ENCODE peak calls at places on chromosome 20, in four cellular contexts. One of them, this sample, is unnamed.

GRCh38 chr20:39960522-39961420 is 728.3 kb downstream of the MAFB start:
- DNase-seq in mesendoderm: peak; percentile 55
- DNase-seq in PC-9: no peak
- DNase-seq in GM12878: no peak
- DNase-seq in this sample: no peak

GRCh38 chr20:17621229-17621968 is 51.5 kb downstream of the DSTN start:
- DNase-seq in mesendoderm: no peak
- DNase-seq in PC-9: no peak
- DNase-seq in GM12878: no peak
- DNase-seq in this sample: no peak

GRCh38 chr20:33767100-33767499 is 35.3 kb downstream of the ZNF341 start:
- DNase-seq in mesendoderm: no peak
- DNase-seq in PC-9: no peak
- DNase-seq in GM12878: no peak
- DNase-seq in this sample: no peak

GRCh38 chr20:33725607-33726264 is 5.6 kb upstream of the PXMP4 start:
- DNase-seq in mesendoderm: no peak
- DNase-seq in PC-9: no peak
- DNase-seq in GM12878: no peak
- DNase-seq in this sample: no peak

GRCh38 chr20:3203315-3204123 is 963 bp downstream of the DDRGK1 start:
- DNase-seq in mesendoderm: peak; percentile 46
- DNase-seq in PC-9: peak; percentile 32
- DNase-seq in GM12878: no peak
- DNase-seq in this sample: no peak

GRCh38 chr20:17488916-17489600 is 42.1 kb downstream of the BFSP1 start:
- DNase-seq in mesendoderm: no peak
- DNase-seq in PC-9: no peak
- DNase-seq in GM12878: no peak
- DNase-seq in this sample: no peak

GRCh38 chr20:9156529-9157280 is 87.8 kb downstream of the PLCB4 start:
- DNase-seq in mesendoderm: no peak
- DNase-seq in PC-9: no peak
- DNase-seq in GM12878: no peak
- DNase-seq in this sample: no peak

GRCh38 chr20:32628960-32629530 is 43.9 kb upstream of the NOL4L start:
- DNase-seq in mesendoderm: no peak
- DNase-seq in PC-9: no peak
- DNase-seq in GM12878: no peak
- DNase-seq in this sample: peak; percentile 55

GRCh38 chr20:6575912-6576391 is 191.5 kb upstream of the BMP2 start:
- DNase-seq in mesendoderm: peak; percentile 93
- DNase-seq in PC-9: no peak
- DNase-seq in GM12878: peak; percentile 53
- DNase-seq in this sample: no peak

GRCh38 chr20:44129996-44130718 is 56.8 kb downstream of the JPH2 start:
- DNase-seq in mesendoderm: no peak
- DNase-seq in PC-9: no peak
- DNase-seq in GM12878: no peak
- DNase-seq in this sample: no peak

GRCh38 chr20:23294671-23295070 is 55.9 kb upstream of the NXT1 start:
- DNase-seq in mesendoderm: no peak
- DNase-seq in PC-9: no peak
- DNase-seq in GM12878: no peak
- DNase-seq in this sample: no peak

GRCh38 chr20:5119435-5120188 is at the start of gene PCNA:
- DNase-seq in mesendoderm: peak; percentile 99
- DNase-seq in PC-9: peak; percentile 97
- DNase-seq in GM12878: peak; percentile 90
- DNase-seq in this sample: peak; percentile 84

GRCh38 chr20:33005132-33005566 is 916 bp upstream of the SUN5 start:
- DNase-seq in mesendoderm: peak; percentile 76
- DNase-seq in PC-9: no peak
- DNase-seq in GM12878: no peak
- DNase-seq in this sample: no peak

GRCh38 chr20:59134182-59134581 is 29.4 kb upstream of the ZNF831 start:
- DNase-seq in mesendoderm: no peak
- DNase-seq in PC-9: no peak
- DNase-seq in GM12878: no peak
- DNase-seq in this sample: no peak
- H3K79me2 ChIP-seq in mesendoderm: no peaks in the 10 kb centered on the region
- H3K79me2 ChIP-seq in PC-9: no peaks in the 10 kb centered on the region
- H3K79me2 ChIP-seq in GM12878: no peaks in the 10 kb centered on the region
- H3K79me2 ChIP-seq in this sample: no peaks in the 10 kb centered on the region

GRCh38 chr20:63626424-63627128 is at the start of gene GMEB2:
- DNase-seq in mesendoderm: no peak
- DNase-seq in PC-9: no peak
- DNase-seq in GM12878: no peak
- DNase-seq in this sample: no peak
- H3K4me1 ChIP-seq in mesendoderm: no peaks in the 10 kb centered on the region
- H3K4me1 ChIP-seq in PC-9: peaks cover 20% of the 10 kb centered on the region
- H3K4me1 ChIP-seq in GM12878: peaks cover 8% of the 10 kb centered on the region
- H3K4me1 ChIP-seq in this sample: peaks cover 7% of the 10 kb centered on the region

GRCh38 chr20:57210054-57210910 is 56.2 kb downstream of the BMP7 start:
- DNase-seq in mesendoderm: no peak
- DNase-seq in PC-9: no peak
- DNase-seq in GM12878: no peak
- DNase-seq in this sample: no peak

GRCh38 chr20:57205625-57206219 is 60.7 kb downstream of the BMP7 start:
- DNase-seq in mesendoderm: no peak
- DNase-seq in PC-9: peak; percentile 35
- DNase-seq in GM12878: no peak
- DNase-seq in this sample: peak; percentile 11

GRCh38 chr20:57207251-57207650 is 59.2 kb downstream of the BMP7 start:
- DNase-seq in mesendoderm: no peak
- DNase-seq in PC-9: no peak
- DNase-seq in GM12878: no peak
- DNase-seq in this sample: no peak

GRCh38 chr20:57209413-57209812 is 57.0 kb downstream of the BMP7 start:
- DNase-seq in mesendoderm: no peak
- DNase-seq in PC-9: no peak
- DNase-seq in GM12878: no peak
- DNase-seq in this sample: no peak

GRCh38 chr20:57208198-57208597 is 58.2 kb downstream of the BMP7 start:
- DNase-seq in mesendoderm: no peak
- DNase-seq in PC-9: no peak
- DNase-seq in GM12878: no peak
- DNase-seq in this sample: no peak
- H3K79me2 ChIP-seq in mesendoderm: no peaks in the 10 kb centered on the region
- H3K79me2 ChIP-seq in PC-9: no peaks in the 10 kb centered on the region
- H3K79me2 ChIP-seq in GM12878: no peaks in the 10 kb centered on the region
- H3K79me2 ChIP-seq in this sample: no peaks in the 10 kb centered on the region

GRCh38 chr20:59938221-59938620 is 1.9 kb downstream of the PPP1R3D start:
- DNase-seq in mesendoderm: no peak
- DNase-seq in PC-9: no peak
- DNase-seq in GM12878: no peak
- DNase-seq in this sample: no peak
- H3K4me1 ChIP-seq in mesendoderm: no peaks in the 10 kb centered on the region
- H3K4me1 ChIP-seq in PC-9: peaks cover 50% of the 10 kb centered on the region
- H3K4me1 ChIP-seq in GM12878: peaks cover 10% of the 10 kb centered on the region
- H3K4me1 ChIP-seq in this sample: peaks cover 36% of the 10 kb centered on the region

GRCh38 chr20:50551288-50551687 is 41.1 kb downstream of the PTPN1 start:
- DNase-seq in mesendoderm: no peak
- DNase-seq in PC-9: no peak
- DNase-seq in GM12878: no peak
- DNase-seq in this sample: no peak
- H3K79me2 ChIP-seq in mesendoderm: no peaks in the 10 kb centered on the region
- H3K79me2 ChIP-seq in PC-9: peaks cover 38% of the 10 kb centered on the region
- H3K79me2 ChIP-seq in GM12878: peaks cover 83% of the 10 kb centered on the region
- H3K79me2 ChIP-seq in this sample: peaks cover 71% of the 10 kb centered on the region

GRCh38 chr20:24547967-24548366 is 78.5 kb downstream of the SYNDIG1 start:
- DNase-seq in mesendoderm: no peak
- DNase-seq in PC-9: no peak
- DNase-seq in GM12878: no peak
- DNase-seq in this sample: no peak
- H3K4me1 ChIP-seq in mesendoderm: no peaks in the 10 kb centered on the region
- H3K4me1 ChIP-seq in PC-9: no peaks in the 10 kb centered on the region
- H3K4me1 ChIP-seq in GM12878: no peaks in the 10 kb centered on the region
- H3K4me1 ChIP-seq in this sample: no peaks in the 10 kb centered on the region

GRCh38 chr20:37353285-37353849 is 7.4 kb downstream of the SRC start:
- DNase-seq in mesendoderm: no peak
- DNase-seq in PC-9: no peak
- DNase-seq in GM12878: no peak
- DNase-seq in this sample: no peak
- H3K79me2 ChIP-seq in mesendoderm: peaks cover 90% of the 10 kb centered on the region
- H3K79me2 ChIP-seq in PC-9: no peaks in the 10 kb centered on the region
- H3K79me2 ChIP-seq in GM12878: peaks cover 99% of the 10 kb centered on the region
- H3K79me2 ChIP-seq in this sample: peaks cover 91% of the 10 kb centered on the region

This sample was measured in keratinocyte.